ENCODE peak calls at places on chromosome 7, in four cellular contexts. A is cardiac muscle cell, M is transverse colon, E is hepatocyte. F is an unnamed sample.
A peak's percentile ranks its signal among the peaks of the same experiment; 100 is the strongest.

GRCh38 chr7:134625571-134625970 is 21.1 kb upstream of the BPGM start:
- DNase-seq in A (peak; percentile 26), M (no peak), E (no peak), F (no peak)

GRCh38 chr7:17994079-17994478 is 33.6 kb downstream of the PRPS1L1 start:
- DNase-seq in A (no peak), M (no peak), E (no peak), F (no peak)

GRCh38 chr7:159031750-159032149 is 112.9 kb downstream of the VIPR2 start:
- DNase-seq in A (no peak), M (peak; percentile 6), E (no peak), F (no peak)

GRCh38 chr7:65216469-65216868 is 157.2 kb upstream of the ZNF92 start:
- DNase-seq in A (peak; percentile 41), M (peak; percentile 61), E (peak; percentile 84), F (peak; percentile 51)

GRCh38 chr7:155807013-155807804 is 5.1 kb downstream of the SHH start:
- DNase-seq in A (no peak), M (no peak), E (peak; percentile 65), F (no peak)

GRCh38 chr7:129433823-129434171 is 435 bp upstream of the STRIP2 start:
- DNase-seq in A (no peak), M (no peak), E (peak; percentile 66), F (no peak)

GRCh38 chr7:21318190-21318915 is 109.5 kb upstream of the SP4 start:
- DNase-seq in A (peak; percentile 23), M (no peak), E (no peak), F (no peak)

GRCh38 chr7:22855049-22855392 is 32.4 kb upstream of the TOMM7 start:
- DNase-seq in A (no peak), M (no peak), E (no peak), F (no peak)

GRCh38 chr7:111012799-111013675 is 77.9 kb upstream of the LRRN3 start:
- DNase-seq in A (no peak), M (no peak), E (no peak), F (no peak)

GRCh38 chr7:2711895-2712675 is 24.1 kb downstream of the AMZ1 start:
- DNase-seq in A (no peak), M (no peak), E (no peak), F (no peak)
- H3K4me1 ChIP-seq in A (peaks cover 62% of the 10 kb centered on the region), M (peaks cover 20% of the 10 kb centered on the region), E (peaks cover 25% of the 10 kb centered on the region), F (peaks cover 8% of the 10 kb centered on the region)

GRCh38 chr7:150914966-150915365 is 62.6 kb downstream of the AOC1 start:
- DNase-seq in A (no peak), M (no peak), E (no peak), F (no peak)
- H3K9me3 ChIP-seq in A (no peaks in the 10 kb centered on the region), M (no peaks in the 10 kb centered on the region), E (no peaks in the 10 kb centered on the region), F (no peaks in the 10 kb centered on the region)

GRCh38 chr7:137990251-137990901 is 11.5 kb downstream of the CREB3L2 start:
- DNase-seq in A (peak; percentile 89), M (no peak), E (no peak), F (no peak)
- H3K4me1 ChIP-seq in A (peaks cover 37% of the 10 kb centered on the region), M (peaks cover 89% of the 10 kb centered on the region), E (peaks cover 84% of the 10 kb centered on the region), F (peaks cover 9% of the 10 kb centered on the region)

GRCh38 chr7:157997991-157998505 is 589.6 kb downstream of the PTPRN2 start:
- DNase-seq in A (no peak), M (no peak), E (no peak), F (no peak)
- H3K9me3 ChIP-seq in A (no peaks in the 10 kb centered on the region), M (no peaks in the 10 kb centered on the region), E (no peaks in the 10 kb centered on the region), F (no peaks in the 10 kb centered on the region)

GRCh38 chr7:130899638-130900401 is 165.8 kb upstream of the KLF14 start:
- DNase-seq in A (no peak), M (peak; percentile 83), E (peak; percentile 87), F (no peak)
- H3K4me1 ChIP-seq in A (no peaks in the 10 kb centered on the region), M (peaks cover 99% of the 10 kb centered on the region), E (peaks cover 34% of the 10 kb centered on the region), F (peaks cover 87% of the 10 kb centered on the region)